ENCODE peak calls at places on chromosomes 6 and 20, in seven cellular contexts. J, K, X, I, Q, P and L are unnamed samples.
A peak's percentile ranks its signal among the peaks of the same experiment; 100 is the strongest.

GRCh38 chr20:47160240-47160639 is 196.3 kb downstream of the ZMYND8 start:
- DNase-seq in I (no peak), K (no peak), J (no peak), Q (no peak), X (no peak), P (no peak), L (no peak)

GRCh38 chr6:88513920-88514319 is 347.8 kb upstream of the CNR1 start:
- DNase-seq in Q (no peak), K (no peak), P (no peak), X (no peak), I (no peak), J (no peak), L (no peak)

GRCh38 chr6:110877154-110877564 is 2.6 kb downstream of the AMD1 start:
- DNase-seq in P (no peak), X (no peak), J (no peak), K (no peak), I (no peak), Q (no peak), L (no peak)

GRCh38 chr20:62523473-62524203 is 47.8 kb upstream of the GATA5 start:
- DNase-seq in Q (no peak), K (no peak), I (no peak), J (no peak), P (no peak), X (no peak), L (no peak)

GRCh38 chr20:41181567-41181966 is 44.2 kb downstream of the PLCG1 start:
- DNase-seq in I (no peak), K (no peak), X (no peak), Q (no peak), P (no peak), J (no peak), L (no peak)

GRCh38 chr20:63625771-63626423 is 1.0 kb downstream of the GMEB2 start:
- DNase-seq in X (peak; percentile 62), P (no peak), I (no peak), K (no peak), J (peak; percentile 38), Q (no peak), L (peak; percentile 23)

GRCh38 chr20:19095762-19096161 is 116.7 kb upstream of the SLC24A3 start:
- DNase-seq in P (no peak), Q (no peak), K (no peak), I (no peak), X (no peak), J (no peak), L (no peak)

GRCh38 chr6:168344338-168344737 is 24.8 kb upstream of the DACT2 start:
- DNase-seq in K (no peak), I (no peak), J (no peak), X (no peak), Q (no peak), P (no peak), L (no peak)

GRCh38 chr20:14521436-14521835 is 184.0 kb upstream of the FLRT3 start:
- DNase-seq in K (no peak), X (no peak), J (no peak), P (no peak), I (no peak), Q (peak; percentile 3), L (peak; percentile 6)

GRCh38 chr6:141653590-141653989 is 479.1 kb upstream of the GJE1 start:
- DNase-seq in K (no peak), Q (no peak), I (no peak), X (no peak), J (no peak), P (no peak), L (no peak)

GRCh38 chr6:42083530-42083929 is 33.2 kb downstream of the TAF8 start:
- DNase-seq in K (no peak), J (no peak), X (no peak), P (no peak), Q (no peak), I (no peak), L (no peak)

GRCh38 chr6:106163966-106164877 is 78.1 kb downstream of the PRDM1 start:
- DNase-seq in X (peak; percentile 65), P (no peak), Q (no peak), J (no peak), K (no peak), I (no peak), L (peak; percentile 90)

GRCh38 chr20:63739129-63740069 is at the start of gene SLC2A4RG:
- DNase-seq in X (peak; percentile 87), P (peak; percentile 90), I (no peak), Q (no peak), J (peak; percentile 79), K (peak; percentile 86), L (peak; percentile 74)

GRCh38 chr6:30091577-30092381 is 16.2 kb upstream of the RNF39 start:
- DNase-seq in I (no peak), X (peak; percentile 47), Q (peak; percentile 69), P (no peak), J (no peak), K (peak; percentile 33), L (peak; percentile 88)

GRCh38 chr6:22222469-22222868 is 74.4 kb downstream of the PRL start:
- DNase-seq in Q (no peak), P (no peak), J (no peak), K (no peak), I (no peak), X (no peak), L (no peak)

GRCh38 chr20:1895674-1896496 is 678 bp downstream of the SIRPA start:
- DNase-seq in K (peak; percentile 69), J (no peak), X (peak; percentile 67), Q (no peak), P (peak; percentile 35), I (no peak), L (peak; percentile 31)

DNA sequence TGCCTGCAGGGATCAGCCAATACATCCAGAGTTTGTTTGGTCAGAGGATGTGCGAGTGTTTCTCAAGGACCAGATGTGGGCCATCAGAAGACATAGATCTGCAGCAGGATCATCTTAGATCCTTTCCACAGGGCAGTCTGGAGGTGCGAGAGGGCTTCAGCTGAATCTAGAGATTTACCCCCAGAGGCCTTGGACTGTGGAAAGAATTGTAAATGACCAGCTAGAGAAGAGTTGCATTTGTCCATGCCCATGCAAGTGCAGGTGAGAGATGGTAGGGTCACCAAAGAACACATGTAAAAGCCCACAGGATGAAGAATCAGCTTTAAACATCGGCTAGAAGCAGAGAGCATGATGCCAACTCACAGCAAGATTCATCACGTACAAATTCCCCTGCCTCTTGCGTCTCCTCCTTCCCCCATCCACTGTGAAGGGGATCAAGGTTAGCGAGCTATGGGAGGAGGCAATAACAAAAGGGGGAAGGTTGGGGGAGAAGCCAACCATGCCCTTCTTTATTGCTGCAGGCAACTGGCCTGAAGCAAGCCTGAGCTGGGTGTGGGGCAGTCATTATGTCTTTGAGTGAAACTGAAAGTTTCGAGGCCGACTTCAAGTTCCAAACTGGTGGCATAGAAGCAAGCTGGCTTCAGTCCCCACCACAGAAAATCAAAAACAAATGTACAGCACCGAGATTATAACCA is 83.5 kb downstream of the SCML4 start:
- DNase-seq in Q (no peak), J (peak; percentile 41), I (no peak), X (no peak), P (no peak), K (no peak), L (peak; percentile 29)
- H3K4me3 ChIP-seq in Q (no peak overlapping the region), J (peak overlapping the region; percentile 48), I (peak overlapping the region; percentile 14), X (no peak overlapping the region), P (no peak overlapping the region), K (no peak overlapping the region), L (peak overlapping the region; percentile 52)

GRCh38 chr6:108873971-108874370 is 25.7 kb downstream of the ARMC2 start:
- DNase-seq in X (no peak), I (no peak), J (no peak), Q (no peak), K (no peak), P (no peak), L (no peak)
- H3K4me3 ChIP-seq in X (no peak overlapping the region), I (no peak overlapping the region), J (no peak overlapping the region), Q (no peak overlapping the region), K (no peak overlapping the region), P (no peak overlapping the region), L (no peak overlapping the region)

GRCh38 chr6:28587746-28588075 is 62.0 kb downstream of the GPX5 start:
- DNase-seq in Q (no peak), X (no peak), K (no peak), I (no peak), P (no peak), J (no peak), L (no peak)

GRCh38 chr6:28587011-28587745 is 61.5 kb downstream of the GPX5 start:
- DNase-seq in K (no peak), X (no peak), Q (peak; percentile 36), P (peak; percentile 67), I (no peak), J (peak; percentile 68), L (no peak)

GRCh38 chr6:28589952-28590340 is 64.3 kb downstream of the GPX5 start:
- DNase-seq in X (no peak), K (no peak), J (no peak), I (no peak), Q (no peak), P (no peak), L (no peak)

GRCh38 chr6:28586273-28586672 is 60.6 kb downstream of the GPX5 start:
- DNase-seq in J (no peak), Q (no peak), P (no peak), I (no peak), X (no peak), K (no peak), L (no peak)

DNA sequence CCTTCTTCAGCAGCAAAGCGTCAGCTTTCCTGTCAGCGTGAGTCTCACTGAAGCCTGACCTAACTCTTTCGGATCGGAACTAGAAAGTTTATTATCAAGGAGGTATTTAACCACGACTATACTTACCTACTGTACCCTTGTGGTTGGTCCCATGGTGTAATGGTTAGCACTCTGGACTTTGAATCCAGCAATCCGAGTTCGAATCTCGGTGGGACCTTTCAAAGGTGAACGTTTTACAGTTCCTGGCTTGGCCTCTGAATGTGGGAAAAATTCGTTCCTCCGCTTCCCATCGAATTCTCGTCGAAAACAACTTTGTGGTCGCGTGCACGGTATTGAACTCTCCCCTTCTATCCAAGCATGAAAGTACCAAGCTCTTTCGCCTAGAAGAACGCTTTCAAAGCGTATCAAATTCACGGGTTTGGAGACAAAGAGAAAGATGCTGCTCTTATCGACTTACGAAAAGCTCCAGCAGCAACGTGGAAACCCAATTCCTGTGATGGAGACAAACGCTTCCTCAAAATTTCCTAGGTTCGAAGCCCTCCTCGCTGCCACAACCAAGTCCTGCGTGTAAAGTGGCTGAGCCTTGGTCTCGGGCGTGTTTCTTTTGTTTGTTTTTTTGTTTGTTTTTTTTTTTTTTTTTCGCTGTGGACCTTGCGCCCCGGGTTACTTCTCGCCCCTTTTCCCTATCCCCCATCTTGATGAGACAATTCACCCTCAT is 63.7 kb downstream of the GPX5 start:
- DNase-seq in X (no peak), P (peak; percentile 47), I (peak; percentile 99), K (no peak), J (peak; percentile 51), Q (peak; percentile 88), L (peak; percentile 88)
- H3K4me3 ChIP-seq in X (no peak overlapping the region), P (peak overlapping the region; percentile 40), I (peak overlapping the region; percentile 52), K (no peak overlapping the region), J (no peak overlapping the region), Q (peak overlapping the region; percentile 34), L (peak overlapping the region; percentile 29)

GRCh38 chr6:36742146-36742545 is 44.5 kb downstream of the RAB44 start:
- DNase-seq in J (no peak), K (no peak), I (no peak), P (no peak), X (no peak), Q (no peak), L (no peak)

GRCh38 chr6:36745283-36745682 is 47.7 kb downstream of the RAB44 start:
- DNase-seq in Q (no peak), J (no peak), K (no peak), P (no peak), X (no peak), I (no peak), L (no peak)

GRCh38 chr6:36740818-36741179 is 43.2 kb downstream of the RAB44 start:
- DNase-seq in X (no peak), J (no peak), K (no peak), P (no peak), I (no peak), Q (no peak), L (no peak)

GRCh38 chr6:36743538-36744441 is 46.2 kb downstream of the RAB44 start:
- DNase-seq in Q (no peak), P (no peak), X (no peak), K (no peak), J (no peak), I (no peak), L (no peak)

GRCh38 chr6:36743032-36743431 is 45.4 kb downstream of the RAB44 start:
- DNase-seq in J (no peak), X (no peak), I (no peak), K (no peak), P (no peak), Q (no peak), L (no peak)
- H3K4me3 ChIP-seq in J (no peak overlapping the region), X (no peak overlapping the region), I (no peak overlapping the region), K (no peak overlapping the region), P (no peak overlapping the region), Q (no peak overlapping the region), L (no peak overlapping the region)